ENCODE peak calls at places on chromosome 4, in ten cellular contexts. D, O, I, F, X, U, E, Z, H and P are unnamed samples.

GRCh38 chr4:98950925-98951324 is 22.0 kb upstream of the EIF4E start:
- DNase-seq in D (no peak), O (no peak), I (no peak), F (no peak), X (no peak), U (no peak), E (no peak), Z (no peak), H (no peak), P (no peak)

GRCh38 chr4:157739237-157739636 is 433.6 kb downstream of the GASK1B start:
- DNase-seq in D (no peak), O (no peak), I (no peak), F (no peak), X (no peak), U (no peak), E (no peak), Z (no peak), H (no peak), P (no peak)

GRCh38 chr4:81757706-81758105 is 286.0 kb upstream of the RASGEF1B start:
- DNase-seq in D (no peak), O (no peak), I (no peak), F (no peak), X (no peak), U (no peak), E (no peak), Z (no peak), H (no peak), P (no peak)

GRCh38 chr4:107814758-107815552 is 9.8 kb upstream of the SGMS2 start:
- DNase-seq in D (no peak), O (no peak), I (no peak), F (no peak), X (no peak), U (no peak), E (no peak), Z (no peak), H (no peak), P (no peak)

GRCh38 chr4:124111922-124112321 is 600.6 kb downstream of the ANKRD50 start:
- DNase-seq in D (no peak), O (peak; percentile 59), I (no peak), F (peak; percentile 87), X (no peak), U (peak; percentile 49), E (peak; percentile 34), Z (no peak), H (no peak), P (no peak)

GRCh38 chr4:58453956-58454355 is 1343.8 kb upstream of the IGFBP7 start:
- DNase-seq in D (no peak), O (no peak), I (no peak), F (no peak), X (no peak), U (no peak), E (no peak), Z (no peak), H (no peak), P (no peak)

GRCh38 chr4:108205859-108206258 is 37.1 kb upstream of the LEF1 start:
- DNase-seq in D (no peak), O (no peak), I (no peak), F (no peak), X (no peak), U (no peak), E (no peak), Z (no peak), H (no peak), P (no peak)

GRCh38 chr4:108018038-108018883 is 28.6 kb downstream of the HADH start:
- DNase-seq in D (peak; percentile 74), O (peak; percentile 55), I (peak; percentile 87), F (peak; percentile 77), X (peak; percentile 70), U (peak; percentile 55), E (peak; percentile 76), Z (peak; percentile 84), H (peak; percentile 74), P (peak; percentile 73)

GRCh38 chr4:56791316-56791715 is 30.2 kb downstream of the SPINK2 start:
- DNase-seq in D (no peak), O (no peak), I (no peak), F (no peak), X (no peak), U (no peak), E (no peak), Z (no peak), H (no peak), P (no peak)

GRCh38 chr4:101102114-101102752 is 245.1 kb downstream of the PPP3CA start:
- DNase-seq in D (peak; percentile 62), O (no peak), I (peak; percentile 78), F (peak; percentile 87), X (peak; percentile 29), U (peak; percentile 66), E (no peak), Z (no peak), H (no peak), P (no peak)

GRCh38 chr4:52076731-52077130 is 25.6 kb downstream of the SPATA18 start:
- DNase-seq in D (peak; percentile 15), O (no peak), I (no peak), F (no peak), X (no peak), U (no peak), E (peak; percentile 76), Z (peak; percentile 18), H (no peak), P (no peak)

GRCh38 chr4:63492515-63492914 is 916.7 kb downstream of the TECRL start:
- DNase-seq in D (no peak), O (no peak), I (no peak), F (no peak), X (no peak), U (no peak), E (no peak), Z (no peak), H (no peak), P (no peak)

GRCh38 chr4:181168406-181168805 is 1074.8 kb upstream of the TENM3 start:
- DNase-seq in D (no peak), O (no peak), I (no peak), F (no peak), X (no peak), U (no peak), E (no peak), Z (no peak), H (no peak), P (no peak)

GRCh38 chr4:109548655-109549054 is 11.4 kb upstream of the MCUB start:
- DNase-seq in D (no peak), O (no peak), I (no peak), F (peak; percentile 92), X (no peak), U (peak; percentile 45), E (no peak), Z (no peak), H (peak; percentile 13), P (no peak)

GRCh38 chr4:145619639-145619996 is 433 bp downstream of the MMAA start:
- DNase-seq in D (no peak), O (peak; percentile 28), I (no peak), F (peak; percentile 57), X (peak; percentile 36), U (no peak), E (no peak), Z (peak; percentile 29), H (no peak), P (no peak)

GRCh38 chr4:155403886-155404285 is 27.1 kb upstream of the MAP9 start:
- DNase-seq in D (no peak), O (peak; percentile 36), I (no peak), F (peak; percentile 72), X (no peak), U (no peak), E (no peak), Z (no peak), H (no peak), P (no peak)

GRCh38 chr4:85792576-85792975 is 317.6 kb downstream of the ARHGAP24 start:
- DNase-seq in D (no peak), O (no peak), I (no peak), F (no peak), X (no peak), U (no peak), E (no peak), Z (no peak), H (no peak), P (no peak)
- H3K27ac ChIP-seq in D (no peak overlapping the region), O (no peak overlapping the region), I (no peak overlapping the region), F (no peak overlapping the region), X (peak overlapping the region; percentile 72), U (no peak overlapping the region), E (no peak overlapping the region), Z (no peak overlapping the region), H (no peak overlapping the region), P (no peak overlapping the region)

GRCh38 chr4:130359537-130359936 is 1263.6 kb downstream of the C4orf33 start:
- DNase-seq in D (no peak), O (peak; percentile 6), I (no peak), F (peak; percentile 35), X (no peak), U (no peak), E (no peak), Z (no peak), H (no peak), P (no peak)
- TF ChIP-seq CTCF in D (no peak), O (peak; percentile 24), I (no peak), F (peak; percentile 78), X (no peak), U (peak; percentile 57), E (peak; percentile 66), Z (peak; percentile 19), H (no peak), P (no peak)

DNA sequence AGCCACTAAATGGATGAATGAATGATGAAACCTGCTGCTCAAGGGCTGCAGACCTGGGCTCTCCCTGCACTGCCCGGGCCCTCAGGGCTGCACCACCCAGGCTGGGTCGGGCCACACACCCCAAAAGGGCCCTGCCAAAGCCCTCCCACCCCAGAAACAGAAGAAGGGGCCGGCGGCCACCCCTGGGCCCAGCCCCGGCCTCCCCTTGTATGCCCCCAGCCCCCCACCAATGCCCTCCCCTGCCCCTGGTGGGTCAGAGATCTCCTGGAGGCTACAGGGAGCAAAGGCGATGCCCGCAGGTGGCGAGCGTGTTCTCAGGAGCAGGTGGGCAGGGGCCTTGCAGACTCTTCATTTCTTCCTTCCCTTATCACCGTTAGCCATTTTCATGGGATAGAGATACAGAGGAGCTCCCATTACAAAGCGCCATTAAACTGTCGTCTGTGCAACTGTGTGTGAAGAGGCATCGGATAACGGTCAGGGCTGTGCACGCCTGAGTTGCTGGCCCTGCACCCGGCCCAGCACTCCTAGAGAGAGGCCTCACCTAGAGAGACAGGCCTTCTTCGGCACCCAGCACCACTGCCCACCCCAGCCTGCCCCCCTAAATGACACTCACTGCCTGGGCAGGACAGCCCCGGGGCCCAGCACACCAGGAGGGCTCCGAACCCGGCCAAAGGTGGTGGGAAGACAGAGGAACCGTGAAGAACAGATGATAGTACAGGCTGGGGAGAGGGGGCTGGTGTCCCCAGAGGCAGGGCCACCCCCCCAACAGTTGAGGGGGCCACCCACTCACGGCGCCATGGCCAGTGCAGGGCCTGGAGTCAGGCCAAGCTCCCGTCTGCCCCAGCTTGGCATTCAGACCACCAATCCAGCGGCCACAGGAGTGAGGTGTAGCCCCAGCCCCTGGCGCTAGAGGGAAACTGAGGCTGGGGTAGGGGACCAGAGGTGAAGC is 133.7 kb downstream of the FAM53A start:
- DNase-seq in D (no peak), O (no peak), I (no peak), F (no peak), X (no peak), U (no peak), E (no peak), Z (no peak), H (no peak), P (no peak)
- H3K9me3 ChIP-seq in D (no peaks in the 10 kb centered on the region), O (no peaks in the 10 kb centered on the region), I (no peaks in the 10 kb centered on the region), F (no peaks in the 10 kb centered on the region), X (no peaks in the 10 kb centered on the region), U (peaks cover 4% of the 10 kb centered on the region), E (no peaks in the 10 kb centered on the region), Z (no peaks in the 10 kb centered on the region), H (no peaks in the 10 kb centered on the region), P (no peaks in the 10 kb centered on the region)

DNA sequence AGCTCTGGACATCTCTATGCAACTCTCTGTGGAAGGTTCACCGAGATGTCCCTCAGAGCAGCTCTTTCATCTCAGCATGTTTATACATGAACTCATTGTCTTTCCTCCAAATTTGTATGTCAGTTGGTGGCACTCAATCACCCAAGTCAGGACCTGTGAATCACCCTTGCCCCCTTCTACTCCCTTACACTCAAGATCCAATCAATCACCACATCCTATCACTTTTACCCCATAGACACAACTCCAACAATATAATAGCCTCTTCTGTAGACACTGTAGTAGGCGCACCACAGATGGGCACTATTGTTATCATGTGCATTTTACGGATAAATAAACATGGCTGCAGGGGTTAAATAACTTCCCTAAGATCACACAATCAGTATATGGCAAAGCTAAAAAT is 41.3 kb upstream of the IRF2 start:
- DNase-seq in D (no peak), O (no peak), I (no peak), F (no peak), X (no peak), U (no peak), E (no peak), Z (no peak), H (no peak), P (no peak)
- H3K27ac ChIP-seq in D (no peak overlapping the region), O (no peak overlapping the region), I (no peak overlapping the region), F (no peak overlapping the region), X (no peak overlapping the region), U (no peak overlapping the region), E (no peak overlapping the region), Z (no peak overlapping the region), H (no peak overlapping the region), P (no peak overlapping the region)